ENCODE peak calls at places on chromosomes 12 and 14, in eight cellular contexts. U is fibroblast of mammary gland; H is HCT116; O is CD8-positive, alpha-beta T cell; N is NB4; C is heart left ventricle; I is sigmoid colon; D is AG04450. Q is an unnamed sample.

GRCh38 chr12:53325539-53326061 is 4.2 kb upstream of the AAAS start:
- DNase-seq in N (peak), D (no peak), H (no peak), U (peak), O (no peak), C (peak), I (peak), Q (no peak)

GRCh38 chr14:94752575-94752974 is 17.3 kb downstream of the GSC start:
- DNase-seq in H (no peak), D (no peak), C (no peak), N (no peak), O (no peak), U (no peak), I (peak), Q (no peak)

GRCh38 chr14:100857923-100858837 is 32.3 kb downstream of the MEG3 start:
- DNase-seq in C (no peak), D (no peak), N (no peak), U (no peak), H (no peak), O (no peak), I (no peak), Q (no peak)

GRCh38 chr14:102775855-102776760 is 1.1 kb upstream of the TRAF3 start:
- DNase-seq in D (no peak), N (peak), H (no peak), O (no peak), U (peak), I (no peak), C (no peak), Q (no peak)

GRCh38 chr14:61229475-61229888 is 51.7 kb downstream of the TMEM30B start:
- DNase-seq in H (no peak), U (no peak), D (no peak), C (no peak), I (no peak), O (no peak), N (no peak), Q (no peak)

GRCh38 chr12:121296618-121297476 is at the start of gene CAMKK2:
- DNase-seq in N (peak), D (peak), I (peak), O (peak), U (peak), C (peak), H (peak), Q (peak)

GRCh38 chr14:105455086-105455640 is 19.5 kb upstream of the CRIP2 start:
- DNase-seq in O (no peak), H (no peak), D (no peak), U (no peak), N (no peak), I (no peak), C (no peak), Q (no peak)

GRCh38 chr12:41287500-41287899 is 99.4 kb downstream of the PDZRN4 start:
- DNase-seq in H (no peak), N (no peak), I (no peak), O (no peak), D (no peak), C (no peak), U (no peak), Q (no peak)

GRCh38 chr12:65666876-65667275 is 157.4 kb upstream of the HMGA2 start:
- DNase-seq in I (no peak), D (no peak), H (no peak), O (no peak), N (no peak), U (peak), C (no peak), Q (no peak)

GRCh38 chr12:18250313-18250916 is 10.9 kb upstream of the PIK3C2G start:
- DNase-seq in C (no peak), O (no peak), N (peak), I (no peak), H (peak), D (peak), U (peak), Q (no peak)

GRCh38 chr12:108980831-108981618 is 39.8 kb downstream of the SVOP start:
- DNase-seq in I (no peak), U (peak), O (no peak), H (no peak), C (peak), D (no peak), N (no peak), Q (no peak)

GRCh38 chr12:124754949-124755800 is 108.5 kb downstream of the SCARB1 start:
- DNase-seq in H (no peak), C (peak), U (peak), I (peak), O (no peak), N (peak), D (no peak), Q (no peak)

GRCh38 chr12:52561880-52562449 is 9.0 kb upstream of the KRT71 start:
- DNase-seq in U (peak), I (no peak), C (no peak), H (peak), N (no peak), O (no peak), D (no peak), Q (no peak)

GRCh38 chr12:45509187-45509586 is 220.3 kb upstream of the ARID2 start:
- DNase-seq in C (no peak), N (peak), U (no peak), D (no peak), H (no peak), I (no peak), O (no peak), Q (no peak)

GRCh38 chr12:12689672-12690287 is 6.2 kb downstream of the GPR19 start:
- DNase-seq in I (no peak), U (no peak), C (no peak), N (no peak), H (no peak), O (no peak), D (no peak), Q (no peak)

GRCh38 chr12:7681535-7681934 is 14.0 kb downstream of the GDF3 start:
- DNase-seq in I (no peak), N (no peak), D (no peak), C (no peak), U (no peak), H (no peak), O (no peak), Q (no peak)

GRCh38 chr12:93591137-93591868 is 18.8 kb downstream of the SOCS2 start:
- DNase-seq in I (peak), N (peak), H (peak), C (peak), D (peak), O (peak), U (peak), Q (peak)

GRCh38 chr12:127550271-127550670 is 716.7 kb upstream of the TMEM132C start:
- DNase-seq in U (peak), H (no peak), N (no peak), O (no peak), D (no peak), C (no peak), I (no peak), Q (no peak)

GRCh38 chr12:25940886-25941285 is 17.6 kb upstream of the RASSF8 start:
- DNase-seq in U (no peak), O (no peak), N (no peak), H (no peak), I (no peak), D (no peak), C (no peak), Q (no peak)

GRCh38 chr12:48977290-48978281 is 536 bp upstream of the WNT1 start:
- DNase-seq in I (peak), D (no peak), H (no peak), U (peak), C (no peak), O (peak), N (peak), Q (peak)

GRCh38 chr12:59632408-59632807 is 36.6 kb downstream of the SLC16A7 start:
- DNase-seq in D (no peak), C (no peak), N (no peak), U (peak), I (no peak), H (no peak), O (no peak), Q (no peak)

GRCh38 chr12:60693019-60693626 is 1097.3 kb downstream of the SLC16A7 start:
- DNase-seq in H (no peak), D (no peak), C (no peak), I (no peak), O (no peak), N (no peak), U (peak), Q (no peak)

GRCh38 chr14:94474581-94475031 is 1.4 kb downstream of the SERPINA9 start:
- DNase-seq in N (no peak), O (no peak), C (no peak), H (no peak), D (no peak), I (no peak), U (no peak), Q (no peak)

GRCh38 chr12:2834581-2835491 is at the start of gene NRIP2:
- DNase-seq in N (no peak), I (no peak), C (peak), U (peak), H (no peak), D (no peak), O (no peak), Q (no peak)

GRCh38 chr12:42590324-42590934 is 883 bp upstream of the PRICKLE1 start:
- DNase-seq in U (no peak), O (no peak), I (peak), C (peak), H (no peak), D (no peak), N (peak), Q (no peak)

GRCh38 chr12:119781804-119782203 is 95.3 kb downstream of the CIT start:
- DNase-seq in H (no peak), I (no peak), D (no peak), C (no peak), U (no peak), N (no peak), O (no peak), Q (no peak)

GRCh38 chr12:102300824-102301461 is 103.3 kb upstream of the PMCH start:
- DNase-seq in D (no peak), C (no peak), U (peak), O (no peak), H (peak), N (peak), I (no peak), Q (no peak)
- TF ChIP-seq CTCF in D (peak), C (no peak), U (peak), O (no peak), H (peak), N (peak), I (no peak), Q (peak)

GRCh38 chr14:99296517-99296916 is 24.5 kb upstream of the BCL11B start:
- DNase-seq in D (no peak), H (peak), U (no peak), N (no peak), O (no peak), I (no peak), C (no peak), Q (no peak)
- TF ChIP-seq CTCF in D (no peak), H (peak), U (no peak), N (no peak), O (no peak), I (no peak), C (no peak), Q (no peak)

DNA sequence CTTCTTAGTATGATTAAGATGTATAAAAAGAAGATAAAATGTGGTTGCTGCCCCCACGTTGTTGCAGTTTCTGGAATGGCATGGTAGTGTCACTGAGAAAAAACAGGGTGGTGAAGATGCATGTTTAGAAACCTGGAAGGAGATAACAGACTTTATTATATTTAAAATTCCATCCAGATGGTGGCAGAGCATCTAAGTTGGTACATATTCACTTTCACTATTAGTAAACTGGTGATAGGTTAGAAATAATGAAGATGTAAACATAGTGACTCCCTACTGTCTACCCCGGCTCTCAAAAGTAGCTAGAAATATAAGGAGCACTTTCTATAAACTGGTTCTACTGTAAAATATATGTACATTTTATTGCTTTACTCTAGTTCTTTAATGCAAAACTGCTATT is 279.4 kb downstream of the NPAS3 start:
- DNase-seq in I (no peak), C (no peak), H (no peak), D (no peak), O (no peak), U (peak), N (no peak), Q (no peak)
- TF ChIP-seq CTCF in I (no peak), C (peak), H (no peak), D (no peak), O (no peak), U (no peak), N (no peak), Q (no peak)

DNA sequence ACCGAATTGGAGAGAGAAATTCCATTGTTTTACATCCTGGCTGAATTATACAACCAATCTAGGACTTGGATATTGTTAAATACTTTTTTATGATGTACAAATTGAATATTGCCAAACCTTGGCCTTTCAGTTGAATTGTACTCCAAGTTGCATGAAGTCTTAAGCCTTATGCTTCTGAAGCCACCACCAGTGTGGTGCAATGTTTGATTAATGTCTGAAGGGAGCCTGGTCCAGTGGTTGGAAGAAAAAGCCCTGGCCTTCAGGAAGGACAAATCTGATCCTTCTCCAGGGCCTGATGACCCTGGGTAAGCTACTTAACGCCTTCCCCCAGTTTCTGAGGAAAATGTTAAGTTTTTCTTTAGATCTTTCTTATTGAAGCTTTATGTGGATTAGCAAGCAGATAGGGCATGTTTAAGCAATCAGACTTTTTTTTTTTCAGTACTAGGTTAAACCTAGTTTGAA is 72.0 kb downstream of the PAPOLA start:
- DNase-seq in C (no peak), U (no peak), I (no peak), N (no peak), O (no peak), H (no peak), D (no peak), Q (no peak)
- TF ChIP-seq CTCF in C (no peak), U (no peak), I (no peak), N (no peak), O (no peak), H (no peak), D (no peak), Q (no peak)

DNA sequence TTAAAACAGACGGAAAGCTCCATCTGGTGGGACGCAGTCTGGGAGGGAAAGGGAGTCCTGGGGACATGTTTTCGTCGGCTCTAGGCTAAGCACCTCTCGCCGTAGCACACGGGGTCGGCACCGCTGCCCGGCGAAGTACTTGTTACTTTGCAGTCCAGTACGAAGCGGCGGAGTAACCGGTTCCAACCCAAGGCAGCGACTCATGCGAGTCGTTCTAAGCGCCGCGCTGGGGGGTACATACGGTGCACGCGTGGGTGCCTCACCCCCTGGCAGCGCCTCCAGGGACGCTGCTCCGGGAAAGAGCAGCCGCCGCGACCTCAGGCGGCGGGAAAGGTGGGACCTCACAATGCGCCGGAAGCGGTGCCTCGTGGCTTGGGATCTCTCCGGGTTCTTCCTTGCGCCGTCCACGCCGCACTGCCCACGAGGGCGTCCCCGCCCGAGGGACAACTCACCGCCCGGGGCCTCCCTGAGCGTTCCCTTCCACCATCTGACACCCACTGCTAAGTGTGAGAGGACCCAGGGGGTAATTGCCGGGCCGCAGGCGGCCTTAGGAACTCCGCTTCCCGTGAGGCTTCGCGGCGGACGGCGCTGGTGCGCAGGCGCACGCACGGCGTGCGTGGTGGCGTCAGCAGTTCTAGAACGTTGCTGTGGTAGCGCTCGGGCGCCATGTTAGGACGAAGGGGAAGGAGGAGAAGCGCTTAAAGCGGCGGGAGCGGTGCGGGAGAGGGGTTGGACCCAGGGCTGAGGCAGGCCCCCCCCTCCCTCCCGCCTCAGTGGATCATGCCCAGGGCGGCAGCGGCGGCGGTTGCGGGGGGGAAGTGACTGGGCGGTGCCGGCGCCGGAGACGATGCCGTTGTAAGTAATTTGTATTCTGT is at the start of gene PAPOLA:
- DNase-seq in N (peak), U (peak), O (peak), C (peak), D (peak), H (peak), I (peak), Q (peak)
- TF ChIP-seq CTCF in N (no peak), U (no peak), O (no peak), C (peak), D (no peak), H (no peak), I (peak), Q (peak)

GRCh38 chr14:71011479-71011878 is 104.2 kb downstream of the PCNX1 start:
- DNase-seq in H (no peak), D (no peak), C (no peak), N (no peak), O (no peak), U (no peak), I (no peak), Q (no peak)
- TF ChIP-seq CTCF in H (peak), D (peak), C (peak), N (no peak), O (peak), U (peak), I (no peak), Q (peak)

DNA sequence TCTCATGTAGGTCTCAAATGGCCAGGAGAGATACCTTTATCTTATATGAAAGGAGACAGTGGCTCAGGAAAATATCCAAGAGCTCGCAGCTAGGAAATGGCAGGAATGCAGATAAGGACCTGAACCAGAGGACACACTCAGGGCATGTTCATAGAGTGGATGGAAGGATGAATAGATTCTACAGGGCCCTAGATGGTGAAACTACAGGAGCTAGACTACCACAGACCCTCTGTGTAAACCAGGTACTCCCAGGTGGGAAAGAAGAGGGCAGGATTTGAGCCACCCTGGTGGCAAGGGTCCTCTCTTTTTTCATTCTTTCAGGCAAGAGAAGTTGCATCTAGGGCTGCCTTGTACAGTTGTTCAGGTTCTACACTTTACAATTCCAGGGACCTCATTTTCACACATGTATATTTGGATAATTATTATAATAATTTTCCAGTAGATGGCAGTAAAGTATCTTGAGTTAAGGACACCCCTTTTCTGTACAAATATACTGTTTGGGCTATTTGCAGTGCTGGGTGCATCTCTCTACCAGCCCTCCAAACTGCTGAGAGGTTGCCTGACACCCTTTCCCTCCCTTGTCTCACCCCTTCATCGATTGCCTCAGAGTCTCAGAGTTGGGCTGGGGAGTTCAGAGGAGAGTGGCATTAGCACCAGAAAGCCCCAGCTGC is 10.5 kb upstream of the ZDHHC22 start:
- DNase-seq in N (peak), I (no peak), U (peak), H (peak), O (no peak), C (no peak), D (no peak), Q (no peak)
- TF ChIP-seq CTCF in N (no peak), I (peak), U (peak), H (peak), O (peak), C (peak), D (peak), Q (peak)

GRCh38 chr12:57459750-57460400 is at the start of gene GLI1:
- DNase-seq in U (no peak), O (no peak), I (no peak), D (no peak), H (no peak), N (no peak), C (no peak), Q (no peak)

GRCh38 chr12:57461326-57461903 is 1.8 kb downstream of the GLI1 start:
- DNase-seq in N (peak), H (no peak), O (no peak), C (peak), U (peak), D (no peak), I (peak), Q (no peak)

GRCh38 chr12:57459055-57459749 is 383 bp upstream of the GLI1 start:
- DNase-seq in C (peak), U (peak), H (peak), N (peak), I (peak), O (peak), D (peak), Q (peak)

GRCh38 chr12:57461904-57462306 is 2.3 kb downstream of the GLI1 start:
- DNase-seq in D (no peak), U (peak), C (peak), H (no peak), O (no peak), I (no peak), N (peak), Q (no peak)

GRCh38 chr12:57460457-57461325 is 1.1 kb downstream of the GLI1 start:
- DNase-seq in O (no peak), N (no peak), I (no peak), H (no peak), U (no peak), D (no peak), C (no peak), Q (no peak)
- TF ChIP-seq CTCF in O (no peak), N (no peak), I (no peak), H (no peak), U (no peak), D (peak), C (no peak), Q (peak)

Q was measured in progenitor cell of endocrine pancreas.